ENCODE peak calls at places on chromosomes 7 and 10, in seven cellular contexts. H is stimulated activated CD8-positive, alpha-beta memory T cell treated with anti-CD3 and anti-CD28 coated beads, Interleukin-15, amount 100 ng/mL, for 48 hours; I is ascending aorta; W is CMK; C is MM.1S; J is NCI-H460; Y is iris pigment epithelial cell. O is an unnamed sample.

GRCh38 chr10:42428534-42428933 is 209.8 kb downstream of the ZNF33B start:
- DNase-seq in H (no peak), I (no peak), W (no peak), C (peak; percentile 12), J (no peak), Y (peak; percentile 11), O (no peak)

GRCh38 chr7:77575187-77575586 is 38.1 kb downstream of the PTPN12 start:
- DNase-seq in H (no peak), I (no peak), W (no peak), C (no peak), J (no peak), Y (no peak), O (no peak)

GRCh38 chr10:77636286-77636966 is 1.2 kb downstream of the KCNMA1 start:
- DNase-seq in H (no peak), I (peak; percentile 64), W (no peak), C (no peak), J (no peak), Y (no peak), O (no peak)

GRCh38 chr7:131106681-131107342 is 220.9 kb upstream of the MKLN1 start:
- DNase-seq in H (no peak), I (peak; percentile 72), W (no peak), C (peak; percentile 68), J (no peak), Y (no peak), O (no peak)

GRCh38 chr10:81270051-81270450 is 604.9 kb upstream of the NRG3 start:
- DNase-seq in H (no peak), I (no peak), W (no peak), C (no peak), J (no peak), Y (no peak), O (no peak)

GRCh38 chr7:133564484-133564883 is 311.6 kb downstream of the EXOC4 start:
- DNase-seq in H (no peak), I (no peak), W (no peak), C (no peak), J (no peak), Y (no peak), O (no peak)

GRCh38 chr10:52004342-52004949 is 305.1 kb upstream of the CSTF2T start:
- DNase-seq in H (no peak), I (no peak), W (no peak), C (peak; percentile 42), J (peak; percentile 40), Y (peak; percentile 47), O (no peak)

GRCh38 chr7:152956006-152956405 is 196.5 kb downstream of the ACTR3B start:
- DNase-seq in H (no peak), I (no peak), W (no peak), C (no peak), J (no peak), Y (no peak), O (no peak)

GRCh38 chr10:33559105-33559504 is 224.6 kb upstream of the NRP1 start:
- DNase-seq in H (no peak), I (no peak), W (no peak), C (no peak), J (no peak), Y (peak; percentile 76), O (no peak)